ENCODE peak calls at places on chromosomes 7 and 10, in nine cellular contexts. S is pancreas; Z is lung; O is IMR-90; P is Peyer's patch; G is tibial artery; E is CD8-positive, alpha-beta memory T cell; U is HAP-1; T is colonic mucosa. J is an unnamed sample. For H3K9me3, the result is how much of the 10 kb centered on the place peaks cover.

GRCh38 chr10:110764793-110765512 is 106.8 kb upstream of the PDCD4 start:
- DNase-seq in S (no peak), Z (peak), O (no peak), P (no peak), G (no peak), E (no peak), U (no peak), T (no peak), J (no peak)

GRCh38 chr10:13904053-13904452 is 317.3 kb downstream of the PRPF18 start:
- DNase-seq in S (no peak), Z (no peak), O (no peak), P (no peak), G (peak), E (no peak), U (no peak), T (no peak), J (no peak)

GRCh38 chr7:107528461-107528860 is 35.3 kb downstream of the COG5 start:
- DNase-seq in S (no peak), Z (no peak), O (peak), P (no peak), G (no peak), E (no peak), U (no peak), T (no peak), J (no peak)

GRCh38 chr10:46268076-46268881 is 18.5 kb upstream of the ANTXRL start:
- DNase-seq in S (no peak), Z (no peak), O (no peak), P (no peak), G (no peak), E (peak), U (no peak), T (peak), J (peak)

GRCh38 chr7:120877706-120878105 is 19.8 kb upstream of the TSPAN12 start:
- DNase-seq in S (no peak), Z (no peak), O (no peak), P (no peak), G (no peak), E (no peak), U (no peak), T (no peak), J (no peak)

GRCh38 chr7:25857376-25858067 is 294.5 kb upstream of the NFE2L3 start:
- DNase-seq in S (no peak), Z (no peak), O (peak), P (peak), G (peak), E (no peak), U (peak), T (peak), J (no peak)

GRCh38 chr7:134724606-134725005 is 54.8 kb upstream of the CALD1 start:
- DNase-seq in S (no peak), Z (no peak), O (peak), P (no peak), G (no peak), E (no peak), U (peak), T (no peak), J (peak)

GRCh38 chr10:46314046-46314445 is 27.2 kb downstream of the ANTXRL start:
- DNase-seq in S (no peak), Z (no peak), O (no peak), P (peak), G (peak), E (no peak), U (no peak), T (no peak), J (no peak)

GRCh38 chr10:13162013-13162364 is 631 bp downstream of the MCM10 start:
- DNase-seq in S (no peak), Z (no peak), O (no peak), P (no peak), G (no peak), E (no peak), U (peak), T (no peak), J (no peak)

GRCh38 chr7:26534649-26535482 is 243.2 kb downstream of the SNX10 start:
- DNase-seq in S (no peak), Z (no peak), O (no peak), P (no peak), G (no peak), E (no peak), U (peak), T (no peak), J (no peak)

GRCh38 chr10:76353124-76353851 is 921.9 kb downstream of the LRMDA start:
- DNase-seq in S (no peak), Z (no peak), O (no peak), P (no peak), G (no peak), E (no peak), U (no peak), T (no peak), J (no peak)

GRCh38 chr7:98051118-98051744 is 55.4 kb upstream of the LMTK2 start:
- DNase-seq in S (peak), Z (no peak), O (no peak), P (peak), G (no peak), E (peak), U (peak), T (peak), J (peak)

GRCh38 chr10:43082756-43083155 is 5.9 kb downstream of the RET start:
- DNase-seq in S (no peak), Z (no peak), O (no peak), P (no peak), G (no peak), E (no peak), U (no peak), T (no peak), J (no peak)

GRCh38 chr10:110436554-110437350 is 61.0 kb upstream of the DUSP5 start:
- DNase-seq in S (no peak), Z (no peak), O (no peak), P (peak), G (peak), E (no peak), U (no peak), T (no peak), J (no peak)

GRCh38 chr7:16923019-16923418 is 41.2 kb upstream of the AGR3 start:
- DNase-seq in S (no peak), Z (no peak), O (no peak), P (no peak), G (no peak), E (no peak), U (no peak), T (no peak), J (no peak)

GRCh38 chr10:63286340-63286739 is 153.2 kb downstream of the NRBF2 start:
- DNase-seq in S (no peak), Z (no peak), O (peak), P (no peak), G (no peak), E (no peak), U (no peak), T (no peak), J (no peak)

GRCh38 chr7:152865461-152865860 is 105.9 kb downstream of the ACTR3B start:
- DNase-seq in S (no peak), Z (no peak), O (no peak), P (no peak), G (no peak), E (no peak), U (no peak), T (no peak), J (no peak)

GRCh38 chr10:102154466-102155116 is 2.4 kb downstream of the NOLC1 start:
- DNase-seq in S (no peak), Z (no peak), O (no peak), P (no peak), G (no peak), E (no peak), U (no peak), T (no peak), J (no peak)

GRCh38 chr10:13453896-13454295 is 74.9 kb downstream of the BEND7 start:
- DNase-seq in S (no peak), Z (peak), O (no peak), P (no peak), G (no peak), E (no peak), U (no peak), T (no peak), J (no peak)

GRCh38 chr10:71302874-71303568 is 16.0 kb upstream of the SLC29A3 start:
- DNase-seq in S (no peak), Z (no peak), O (peak), P (no peak), G (no peak), E (peak), U (peak), T (no peak), J (peak)

GRCh38 chr7:41113663-41114062 is 589.2 kb downstream of the INHBA start:
- DNase-seq in S (no peak), Z (no peak), O (no peak), P (no peak), G (no peak), E (no peak), U (no peak), T (no peak), J (no peak)

GRCh38 chr7:115135769-115136410 is 214.0 kb downstream of the MDFIC start:
- DNase-seq in S (no peak), Z (no peak), O (no peak), P (no peak), G (no peak), E (peak), U (no peak), T (no peak), J (no peak)

GRCh38 chr7:137266764-137267163 is 76.8 kb downstream of the PTN start:
- DNase-seq in S (no peak), Z (no peak), O (no peak), P (no peak), G (no peak), E (no peak), U (no peak), T (no peak), J (no peak)

GRCh38 chr10:73871915-73872710 is 2.2 kb downstream of the CAMK2G start:
- DNase-seq in S (no peak), Z (peak), O (peak), P (peak), G (no peak), E (no peak), U (no peak), T (peak), J (no peak)

GRCh38 chr10:1372212-1372611 is 316.0 kb downstream of the WDR37 start:
- DNase-seq in S (no peak), Z (no peak), O (no peak), P (no peak), G (no peak), E (no peak), U (no peak), T (peak), J (peak)

GRCh38 chr10:15280462-15280861 is 90.6 kb downstream of the FAM171A1 start:
- DNase-seq in S (no peak), Z (no peak), O (no peak), P (no peak), G (no peak), E (no peak), U (no peak), T (no peak), J (no peak)

GRCh38 chr7:28005075-28005847 is 175.3 kb downstream of the JAZF1 start:
- DNase-seq in S (no peak), Z (no peak), O (no peak), P (no peak), G (no peak), E (no peak), U (no peak), T (no peak), J (no peak)

GRCh38 chr10:90986136-90986760 is 65.4 kb upstream of the ANKRD1 start:
- DNase-seq in S (no peak), Z (no peak), O (no peak), P (no peak), G (no peak), E (no peak), U (no peak), T (no peak), J (no peak)

GRCh38 chr7:1856161-1856965 is 186.3 kb downstream of the ELFN1 start:
- DNase-seq in S (peak), Z (no peak), O (no peak), P (peak), G (peak), E (no peak), U (no peak), T (no peak), J (no peak)

GRCh38 chr10:77179015-77179695 is 458.5 kb downstream of the KCNMA1 start:
- DNase-seq in S (no peak), Z (peak), O (peak), P (no peak), G (peak), E (no peak), U (no peak), T (no peak), J (no peak)

GRCh38 chr10:4546500-4546899 is 279.5 kb upstream of the AKR1E2 start:
- DNase-seq in S (no peak), Z (no peak), O (peak), P (no peak), G (no peak), E (no peak), U (no peak), T (no peak), J (no peak)

GRCh38 chr7:31887006-31887405 is 183.2 kb downstream of the PDE1C start:
- DNase-seq in S (no peak), Z (no peak), O (no peak), P (no peak), G (no peak), E (no peak), U (no peak), T (no peak), J (no peak)

GRCh38 chr10:83410570-83410969 is 728.7 kb upstream of the GHITM start:
- DNase-seq in S (no peak), Z (no peak), O (no peak), P (no peak), G (no peak), E (no peak), U (no peak), T (no peak), J (no peak)
- H3K9me3 ChIP-seq in S (under half), Z (under half), O (under half), P (under half), G (under half), E (under half), U (under half), T (under half), J (under half)

GRCh38 chr7:15621468-15621867 is 59.7 kb upstream of the AGMO start:
- DNase-seq in S (no peak), Z (no peak), O (no peak), P (no peak), G (no peak), E (no peak), U (no peak), T (no peak), J (no peak)

GRCh38 chr7:15628876-15629275 is 57.6 kb downstream of the MEOX2 start:
- DNase-seq in S (no peak), Z (no peak), O (peak), P (no peak), G (no peak), E (no peak), U (no peak), T (no peak), J (no peak)

GRCh38 chr7:15626041-15626440 is 60.4 kb downstream of the MEOX2 start:
- DNase-seq in S (no peak), Z (no peak), O (no peak), P (no peak), G (no peak), E (no peak), U (no peak), T (no peak), J (no peak)

GRCh38 chr7:15620491-15621185 is 58.8 kb upstream of the AGMO start:
- DNase-seq in S (no peak), Z (no peak), O (no peak), P (no peak), G (no peak), E (no peak), U (no peak), T (no peak), J (no peak)

DNA sequence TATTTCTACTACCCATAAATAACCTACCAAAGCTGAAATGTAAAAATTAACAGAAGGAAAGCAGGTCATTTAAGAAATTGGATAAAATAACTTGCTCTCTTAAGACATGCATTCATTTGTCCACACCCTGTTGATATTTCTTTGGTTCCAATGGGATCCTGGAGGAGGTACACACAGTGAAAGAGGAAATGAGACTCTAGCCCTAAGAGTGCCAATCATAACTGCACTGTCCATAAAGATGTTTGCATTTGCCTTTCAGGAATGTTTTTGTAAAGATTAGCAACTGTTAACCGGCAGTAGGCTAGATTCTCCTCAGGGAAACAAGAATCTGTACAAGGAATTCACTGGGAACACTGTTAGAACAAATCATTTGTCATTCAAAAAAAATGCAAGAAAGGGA is 61.0 kb downstream of the MEOX2 start:
- DNase-seq in S (no peak), Z (no peak), O (no peak), P (no peak), G (no peak), E (no peak), U (no peak), T (no peak), J (no peak)
- H3K9me3 ChIP-seq in S (under half), Z (under half), O (under half), P (under half), G (under half), E (under half), U (under half), T (under half), J (under half)

GRCh38 chr7:157944051-157944450 is 607.2 kb downstream of the DNAJB6 start:
- DNase-seq in S (no peak), Z (no peak), O (no peak), P (no peak), G (no peak), E (no peak), U (no peak), T (no peak), J (no peak)
- H3K9me3 ChIP-seq in S (under half), Z (under half), O (half or more), P (under half), G (under half), E (under half), U (under half), T (under half), J (under half)

GRCh38 chr7:6680146-6680545 is 26.6 kb downstream of the ZNF12 start:
- DNase-seq in S (no peak), Z (no peak), O (no peak), P (no peak), G (no peak), E (no peak), U (no peak), T (no peak), J (no peak)
- H3K9me3 ChIP-seq in S (under half), Z (under half), O (half or more), P (half or more), G (half or more), E (half or more), U (under half), T (under half), J (under half)

GRCh38 chr10:130611239-130611638 is 475.0 kb downstream of the GLRX3 start:
- DNase-seq in S (no peak), Z (no peak), O (no peak), P (no peak), G (no peak), E (no peak), U (no peak), T (no peak), J (no peak)

GRCh38 chr10:130607386-130607785 is 471.2 kb downstream of the GLRX3 start:
- DNase-seq in S (no peak), Z (no peak), O (no peak), P (no peak), G (no peak), E (no peak), U (no peak), T (no peak), J (no peak)

GRCh38 chr10:130606001-130606405 is 469.8 kb downstream of the GLRX3 start:
- DNase-seq in S (no peak), Z (no peak), O (no peak), P (peak), G (no peak), E (no peak), U (no peak), T (no peak), J (no peak)
- H3K9me3 ChIP-seq in S (under half), Z (under half), O (under half), P (under half), G (under half), E (under half), U (under half), T (under half), J (under half)